ENCODE peak calls at places on chromosomes 2 and 18, in nine cellular contexts. R is stimulated activated CD8-positive, alpha-beta memory T cell treated with anti-CD3 and anti-CD28 coated beads, Interleukin-12 subunit alpha, Interleukin-12 subunit beta, amount 100 ng/mL, for 4 hours; H is mucosa of gallbladder; Z is posterior cingulate gyrus; Y is NCI-H1105 treated with DMSO at 0.1 percent for 48 hours; O is RPMI8226; C is nucleus accumbens; J is ACHN; K is naive B cell. W is an unnamed sample.

GRCh38 chr2:240561325-240561971 is 1.3 kb downstream of the DUSP28 start:
- DNase-seq in J (peak), O (no peak), Z (no peak), C (no peak), R (no peak), K (no peak), Y (no peak), H (peak), W (no peak)

GRCh38 chr2:157158111-157158510 is 99.4 kb upstream of the GALNT5 start:
- DNase-seq in K (no peak), Y (no peak), H (no peak), O (no peak), R (no peak), C (no peak), Z (no peak), J (no peak), W (no peak)

GRCh38 chr2:164567335-164567989 is 53.8 kb downstream of the GRB14 start:
- DNase-seq in R (no peak), Z (no peak), Y (no peak), J (no peak), K (no peak), C (no peak), H (no peak), O (no peak), W (no peak)

GRCh38 chr2:188364033-188364432 is 72.4 kb downstream of the GULP1 start:
- DNase-seq in H (no peak), C (no peak), Z (no peak), Y (no peak), R (no peak), J (no peak), O (no peak), K (no peak), W (no peak)

GRCh38 chr2:175571078-175571653 is 389.7 kb upstream of the ATP5MC3 start:
- DNase-seq in C (no peak), H (no peak), O (no peak), J (no peak), K (no peak), Z (no peak), Y (peak), R (no peak), W (no peak)

GRCh38 chr2:112688086-112688880 is 32.5 kb upstream of the NT5DC4 start:
- DNase-seq in K (no peak), J (no peak), C (no peak), Z (no peak), Y (no peak), O (no peak), H (no peak), R (no peak), W (no peak)

GRCh38 chr2:226431301-226431955 is 368.2 kb downstream of the IRS1 start:
- DNase-seq in H (no peak), K (no peak), R (no peak), O (no peak), Y (no peak), J (peak), Z (no peak), C (no peak), W (no peak)

GRCh38 chr2:36572752-36573125 is 25.2 kb downstream of the FEZ2 start:
- DNase-seq in Z (no peak), R (no peak), H (no peak), C (no peak), Y (no peak), J (no peak), K (no peak), O (no peak), W (no peak)

GRCh38 chr2:7430421-7430868 is 513.2 kb downstream of the RNF144A start:
- DNase-seq in O (no peak), Y (no peak), H (no peak), R (no peak), K (no peak), C (no peak), Z (no peak), J (no peak), W (no peak)

GRCh38 chr2:47043142-47043890 is 111.8 kb downstream of the STPG4 start:
- DNase-seq in Z (no peak), Y (no peak), R (no peak), O (no peak), J (peak), H (peak), K (no peak), C (no peak), W (no peak)

GRCh38 chr2:17035010-17035409 is 369.4 kb upstream of the CYRIA start:
- DNase-seq in K (no peak), J (no peak), Y (no peak), O (no peak), Z (no peak), R (no peak), C (no peak), H (no peak), W (no peak)

GRCh38 chr2:94997981-94998920 is 27.3 kb upstream of the MAL start:
- DNase-seq in J (no peak), K (no peak), C (no peak), Z (peak), H (no peak), O (no peak), R (no peak), Y (no peak), W (no peak)

GRCh38 chr18:49359732-49360444 is 100.6 kb downstream of the DYM start:
- DNase-seq in K (peak), H (no peak), C (no peak), J (peak), Z (no peak), R (no peak), Y (no peak), O (peak), W (no peak)

GRCh38 chr2:149725234-149725633 is 137.7 kb upstream of the MMADHC start:
- DNase-seq in Z (no peak), C (no peak), H (no peak), Y (no peak), R (no peak), O (no peak), K (no peak), J (no peak), W (no peak)

GRCh38 chr18:3456686-3457069 is 6.7 kb downstream of the TGIF1 start:
- DNase-seq in Z (no peak), K (no peak), H (no peak), Y (no peak), O (no peak), C (no peak), J (peak), R (no peak), W (no peak)

GRCh38 chr2:43027103-43027482 is 199.3 kb downstream of the ZFP36L2 start:
- DNase-seq in Z (no peak), J (no peak), C (no peak), O (no peak), H (no peak), Y (no peak), K (no peak), R (no peak), W (no peak)

GRCh38 chr2:121790276-121790956 is 35.0 kb downstream of the TSN start:
- DNase-seq in H (peak), R (no peak), C (no peak), O (no peak), J (peak), K (no peak), Z (no peak), Y (no peak), W (no peak)

GRCh38 chr2:159045545-159046454 is 77.4 kb downstream of the TANC1 start:
- DNase-seq in R (no peak), H (no peak), C (no peak), O (peak), Z (no peak), Y (no peak), K (no peak), J (no peak), W (no peak)

GRCh38 chr18:79403723-79404566 is 8.2 kb downstream of the NFATC1 start:
- DNase-seq in Z (no peak), H (no peak), C (no peak), Y (no peak), K (no peak), R (no peak), O (no peak), J (no peak), W (no peak)

GRCh38 chr2:37827455-37827854 is 97.6 kb upstream of the RMDN2 start:
- DNase-seq in R (no peak), K (no peak), H (no peak), Z (no peak), O (no peak), Y (no peak), C (no peak), J (no peak), W (no peak)

GRCh38 chr2:188970201-188970600 is 4.0 kb upstream of the COL3A1 start:
- DNase-seq in R (no peak), Z (no peak), K (no peak), C (no peak), J (no peak), Y (no peak), H (no peak), O (no peak), W (no peak)

GRCh38 chr18:2971741-2972552 is 41.0 kb downstream of the LPIN2 start:
- DNase-seq in H (peak), Z (no peak), Y (no peak), J (peak), R (peak), C (no peak), O (no peak), K (peak), W (peak)

GRCh38 chr2:167776359-167776758 is 471.0 kb downstream of the STK39 start:
- DNase-seq in Y (no peak), J (no peak), K (no peak), H (no peak), R (no peak), O (no peak), Z (no peak), C (no peak), W (no peak)

GRCh38 chr18:56148373-56148772 is 490.0 kb downstream of the TXNL1 start:
- DNase-seq in H (no peak), O (no peak), C (no peak), Z (no peak), K (no peak), J (no peak), Y (no peak), R (no peak), W (no peak)

GRCh38 chr2:9644603-9645002 is 13.8 kb upstream of the YWHAQ start:
- DNase-seq in O (no peak), J (no peak), C (no peak), K (no peak), Z (no peak), Y (no peak), R (no peak), H (no peak), W (no peak)

GRCh38 chr2:139872032-139872431 is 1091.8 kb upstream of the NXPH2 start:
- DNase-seq in Y (no peak), H (no peak), C (no peak), K (no peak), O (no peak), R (no peak), Z (no peak), J (no peak), W (no peak)

GRCh38 chr2:42876280-42876840 is 84.0 kb upstream of the HAAO start:
- DNase-seq in O (no peak), Z (no peak), J (no peak), C (no peak), R (no peak), H (no peak), K (no peak), Y (no peak), W (no peak)

GRCh38 chr2:69369802-69370201 is 17.2 kb downstream of the GFPT1 start:
- DNase-seq in O (no peak), C (no peak), H (no peak), R (no peak), J (no peak), Y (no peak), K (no peak), Z (no peak), W (no peak)

GRCh38 chr2:202780514-202781021 is 91.0 kb downstream of the ICA1L start:
- DNase-seq in R (no peak), J (peak), Z (no peak), O (no peak), Y (no peak), K (no peak), H (no peak), C (no peak), W (no peak)

GRCh38 chr2:53129851-53130250 is 637.8 kb upstream of the CHAC2 start:
- DNase-seq in Y (no peak), J (peak), C (no peak), H (no peak), Z (no peak), R (no peak), K (no peak), O (no peak), W (no peak)